ENCODE peak calls at places on chromosomes 5 and 9, in five cellular contexts. W is stimulated activated CD4-positive, alpha-beta T cell treated with anti-CD3 and anti-CD28 coated beads, TNF-alpha, amount 100 ng/mL, for 4 hours; B is nucleus accumbens; Y is iPS DF 19.7; R is CD4-positive, CD25-positive, alpha-beta regulatory T cell. H is an unnamed sample.

GRCh38 chr5:54621048-54621447 is 103.5 kb downstream of the SNX18 start:
- DNase-seq in W (no peak), B (no peak), Y (no peak), R (no peak), H (no peak)

GRCh38 chr9:7591501-7591900 is 208.1 kb downstream of the DMAC1 start:
- DNase-seq in W (no peak), B (no peak), Y (no peak), R (no peak), H (no peak)

GRCh38 chr9:98879094-98879957 is 64.4 kb upstream of the COL15A1 start:
- DNase-seq in W (no peak), B (no peak), Y (no peak), R (no peak), H (no peak)

GRCh38 chr9:33264473-33265177 is at the start of the genes BAG1 and CHMP5:
- DNase-seq in W (peak; percentile 100), B (peak; percentile 100), Y (peak; percentile 91), R (peak; percentile 100), H (peak; percentile 98)

GRCh38 chr9:113352411-113352810 is 3.1 kb downstream of the BSPRY start:
- DNase-seq in W (no peak), B (no peak), Y (no peak), R (no peak), H (no peak)

GRCh38 chr9:17829812-17830385 is 251.0 kb downstream of the SH3GL2 start:
- DNase-seq in W (no peak), B (no peak), Y (no peak), R (no peak), H (no peak)

GRCh38 chr9:100277166-100277979 is 75.4 kb downstream of the TEX10 start:
- DNase-seq in W (no peak), B (no peak), Y (no peak), R (no peak), H (no peak)

GRCh38 chr5:42005561-42006153 is 80.6 kb downstream of the FBXO4 start:
- DNase-seq in W (no peak), B (no peak), Y (no peak), R (no peak), H (no peak)

GRCh38 chr9:137682431-137682991 is 63.7 kb downstream of the EHMT1 start:
- DNase-seq in W (no peak), B (no peak), Y (no peak), R (no peak), H (no peak)

GRCh38 chr5:136613243-136613642 is 247.9 kb upstream of the TRPC7 start:
- DNase-seq in W (no peak), B (no peak), Y (no peak), R (no peak), H (no peak)

GRCh38 chr9:76996700-76997099 is 22.8 kb upstream of the FOXB2 start:
- DNase-seq in W (no peak), B (no peak), Y (no peak), R (no peak), H (no peak)

GRCh38 chr5:8033261-8033660 is 164.3 kb downstream of the MTRR start:
- DNase-seq in W (no peak), B (no peak), Y (no peak), R (no peak), H (no peak)

GRCh38 chr9:98997580-98997979 is 53.9 kb downstream of the COL15A1 start:
- DNase-seq in W (no peak), B (no peak), Y (no peak), R (no peak), H (no peak)

GRCh38 chr5:11166906-11167305 is 405.9 kb upstream of the DAP start:
- DNase-seq in W (no peak), B (peak; percentile 13), Y (no peak), R (no peak), H (no peak)

GRCh38 chr9:124037790-124038189 is 26.2 kb downstream of the LHX2 start:
- DNase-seq in W (no peak), B (no peak), Y (no peak), R (no peak), H (no peak)

GRCh38 chr5:143402464-143403356 is 776 bp downstream of the NR3C1 start:
- DNase-seq in W (peak; percentile 18), B (peak; percentile 47), Y (no peak), R (peak; percentile 41), H (peak; percentile 36)

GRCh38 chr5:6492934-6493333 is 44.3 kb downstream of the UBE2QL1 start:
- DNase-seq in W (no peak), B (no peak), Y (no peak), R (no peak), H (no peak)

GRCh38 chr5:115348175-115348574 is 51.7 kb upstream of the CCDC112 start:
- DNase-seq in W (no peak), B (no peak), Y (no peak), R (no peak), H (no peak)

GRCh38 chr9:29078063-29078660 is 1504.9 kb upstream of the C9orf72 start:
- DNase-seq in W (no peak), B (no peak), Y (no peak), R (no peak), H (no peak)

GRCh38 chr5:52007230-52007858 is 624.1 kb downstream of the ISL1 start:
- DNase-seq in W (no peak), B (peak; percentile 0), Y (no peak), R (no peak), H (no peak)

GRCh38 chr5:80877592-80877991 is 82.6 kb upstream of the RASGRF2 start:
- DNase-seq in W (no peak), B (no peak), Y (no peak), R (no peak), H (no peak)

GRCh38 chr5:39599721-39600431 is 175.1 kb upstream of the DAB2 start:
- DNase-seq in W (no peak), B (no peak), Y (no peak), R (no peak), H (no peak)

GRCh38 chr5:90473321-90474234 is 993 bp downstream of the MBLAC2 start:
- DNase-seq in W (no peak), B (peak; percentile 38), Y (no peak), R (peak; percentile 12), H (no peak)

GRCh38 chr5:100576217-100576751 is 41.1 kb downstream of the FAM174A start:
- DNase-seq in W (no peak), B (no peak), Y (no peak), R (no peak), H (no peak)

GRCh38 chr9:93579711-93580516 is 3.5 kb downstream of the PHF2 start:
- DNase-seq in W (no peak), B (no peak), Y (no peak), R (no peak), H (no peak)

GRCh38 chr5:161284445-161284844 is 262.1 kb downstream of the GABRB2 start:
- DNase-seq in W (no peak), B (no peak), Y (no peak), R (no peak), H (no peak)

GRCh38 chr5:139670369-139671095 is 22.4 kb downstream of the CXXC5 start:
- DNase-seq in W (no peak), B (no peak), Y (no peak), R (no peak), H (no peak)

GRCh38 chr9:134457321-134457923 is 131.2 kb downstream of the RXRA start:
- DNase-seq in W (no peak), B (no peak), Y (no peak), R (no peak), H (no peak)

GRCh38 chr9:2622361-2623045 is 916 bp downstream of the VLDLR start:
- DNase-seq in W (no peak), B (peak; percentile 55), Y (no peak), R (no peak), H (no peak)

GRCh38 chr9:81373294-81373693 is 316.1 kb downstream of the TLE1 start:
- DNase-seq in W (no peak), B (no peak), Y (no peak), R (no peak), H (no peak)

GRCh38 chr9:31394040-31394473 is 990.4 kb upstream of the ACO1 start:
- DNase-seq in W (no peak), B (no peak), Y (no peak), R (no peak), H (no peak)

GRCh38 chr5:1948663-1949191 is 66.0 kb upstream of the IRX4 start:
- DNase-seq in W (no peak), B (no peak), Y (no peak), R (no peak), H (no peak)

GRCh38 chr5:78534148-78535009 is 114.2 kb downstream of the LHFPL2 start:
- DNase-seq in W (no peak), B (peak; percentile 64), Y (no peak), R (no peak), H (no peak)

H was measured in effector CD4-positive, alpha-beta T cell.